ENCODE peak calls at places on chromosome 22, in eight cellular contexts. One of them, this sample, is unnamed.

GRCh38 chr22:22371031-22371541 is 126.5 kb downstream of the VPREB1 start:
- DNase-seq in ELR: peak
- DNase-seq in choroid plexus epithelial cell: no peak
- DNase-seq in HT-29: no peak
- DNase-seq in NCI-H2107: no peak
- DNase-seq in MCF 10A: no peak
- DNase-seq in breast epithelium: no peak
- DNase-seq in lower lobe of right lung: no peak
- DNase-seq in this sample: no peak

GRCh38 chr22:24051568-24051967 is 40.5 kb downstream of the CABIN1 start:
- DNase-seq in ELR: no peak
- DNase-seq in choroid plexus epithelial cell: no peak
- DNase-seq in HT-29: no peak
- DNase-seq in NCI-H2107: no peak
- DNase-seq in MCF 10A: no peak
- DNase-seq in breast epithelium: no peak
- DNase-seq in lower lobe of right lung: no peak
- DNase-seq in this sample: peak

GRCh38 chr22:36055376-36056310 is 27.0 kb upstream of the RBFOX2 start:
- DNase-seq in ELR: no peak
- DNase-seq in choroid plexus epithelial cell: peak
- DNase-seq in HT-29: no peak
- DNase-seq in NCI-H2107: no peak
- DNase-seq in MCF 10A: no peak
- DNase-seq in breast epithelium: no peak
- DNase-seq in lower lobe of right lung: no peak
- DNase-seq in this sample: no peak

GRCh38 chr22:35328472-35328885 is 28.8 kb downstream of the TOM1 start:
- DNase-seq in ELR: no peak
- DNase-seq in choroid plexus epithelial cell: no peak
- DNase-seq in HT-29: no peak
- DNase-seq in NCI-H2107: no peak
- DNase-seq in MCF 10A: peak
- DNase-seq in breast epithelium: no peak
- DNase-seq in lower lobe of right lung: peak
- DNase-seq in this sample: no peak

GRCh38 chr22:23481369-23481768 is 98.7 kb downstream of the IGLL1 start:
- DNase-seq in ELR: no peak
- DNase-seq in choroid plexus epithelial cell: no peak
- DNase-seq in HT-29: no peak
- DNase-seq in NCI-H2107: no peak
- DNase-seq in MCF 10A: no peak
- DNase-seq in breast epithelium: no peak
- DNase-seq in lower lobe of right lung: no peak
- DNase-seq in this sample: no peak

GRCh38 chr22:24060375-24060788 is 49.3 kb downstream of the CABIN1 start:
- DNase-seq in ELR: peak
- DNase-seq in choroid plexus epithelial cell: peak
- DNase-seq in HT-29: no peak
- DNase-seq in NCI-H2107: no peak
- DNase-seq in MCF 10A: peak
- DNase-seq in breast epithelium: peak
- DNase-seq in lower lobe of right lung: no peak
- DNase-seq in this sample: peak

GRCh38 chr22:41951898-41952474 is at the start of gene SMIM45:
- DNase-seq in ELR: no peak
- DNase-seq in choroid plexus epithelial cell: no peak
- DNase-seq in HT-29: no peak
- DNase-seq in NCI-H2107: no peak
- DNase-seq in MCF 10A: no peak
- DNase-seq in breast epithelium: no peak
- DNase-seq in lower lobe of right lung: no peak
- DNase-seq in this sample: no peak

GRCh38 chr22:42615092-42615859 is 593 bp upstream of the POLDIP3 start:
- DNase-seq in ELR: peak
- DNase-seq in choroid plexus epithelial cell: peak
- DNase-seq in HT-29: peak
- DNase-seq in NCI-H2107: peak
- DNase-seq in MCF 10A: peak
- DNase-seq in breast epithelium: peak
- DNase-seq in lower lobe of right lung: peak
- DNase-seq in this sample: peak

GRCh38 chr22:27937453-27937852 is 18.4 kb upstream of the PITPNB start:
- DNase-seq in ELR: peak
- DNase-seq in choroid plexus epithelial cell: peak
- DNase-seq in HT-29: no peak
- DNase-seq in NCI-H2107: no peak
- DNase-seq in MCF 10A: no peak
- DNase-seq in breast epithelium: no peak
- DNase-seq in lower lobe of right lung: no peak
- DNase-seq in this sample: no peak

GRCh38 chr22:49405590-49405989 is 422.1 kb downstream of the BRD1 start:
- DNase-seq in ELR: no peak
- DNase-seq in choroid plexus epithelial cell: no peak
- DNase-seq in HT-29: no peak
- DNase-seq in NCI-H2107: no peak
- DNase-seq in MCF 10A: no peak
- DNase-seq in breast epithelium: no peak
- DNase-seq in lower lobe of right lung: no peak
- DNase-seq in this sample: no peak

GRCh38 chr22:30667486-30668305 is at the start of gene DUSP18:
- DNase-seq in ELR: peak
- DNase-seq in choroid plexus epithelial cell: peak
- DNase-seq in HT-29: peak
- DNase-seq in NCI-H2107: peak
- DNase-seq in MCF 10A: peak
- DNase-seq in breast epithelium: peak
- DNase-seq in lower lobe of right lung: peak
- DNase-seq in this sample: peak

GRCh38 chr22:31253949-31254348 is 38.3 kb downstream of the PIK3IP1 start:
- DNase-seq in ELR: no peak
- DNase-seq in choroid plexus epithelial cell: no peak
- DNase-seq in HT-29: peak
- DNase-seq in NCI-H2107: no peak
- DNase-seq in MCF 10A: peak
- DNase-seq in breast epithelium: peak
- DNase-seq in lower lobe of right lung: peak
- DNase-seq in this sample: no peak

GRCh38 chr22:43734370-43735005 is 77.6 kb downstream of the EFCAB6 start:
- DNase-seq in ELR: no peak
- DNase-seq in choroid plexus epithelial cell: no peak
- DNase-seq in HT-29: no peak
- DNase-seq in NCI-H2107: no peak
- DNase-seq in MCF 10A: no peak
- DNase-seq in breast epithelium: no peak
- DNase-seq in lower lobe of right lung: no peak
- DNase-seq in this sample: no peak

GRCh38 chr22:30206964-30207363 is 39.6 kb downstream of the LIF start:
- DNase-seq in ELR: peak
- DNase-seq in choroid plexus epithelial cell: peak
- DNase-seq in HT-29: peak
- DNase-seq in NCI-H2107: no peak
- DNase-seq in MCF 10A: peak
- DNase-seq in breast epithelium: peak
- DNase-seq in lower lobe of right lung: no peak
- DNase-seq in this sample: peak

GRCh38 chr22:25144522-25144921 is 55.1 kb upstream of the CRYBB3 start:
- DNase-seq in ELR: no peak
- DNase-seq in choroid plexus epithelial cell: no peak
- DNase-seq in HT-29: no peak
- DNase-seq in NCI-H2107: no peak
- DNase-seq in MCF 10A: no peak
- DNase-seq in breast epithelium: no peak
- DNase-seq in lower lobe of right lung: no peak
- DNase-seq in this sample: no peak

GRCh38 chr22:37179126-37179470 is 8.9 kb downstream of the C1QTNF6 start:
- DNase-seq in ELR: no peak
- DNase-seq in choroid plexus epithelial cell: no peak
- DNase-seq in HT-29: no peak
- DNase-seq in NCI-H2107: no peak
- DNase-seq in MCF 10A: no peak
- DNase-seq in breast epithelium: no peak
- DNase-seq in lower lobe of right lung: no peak
- DNase-seq in this sample: no peak

GRCh38 chr22:40404251-40405177 is 34.1 kb downstream of the SGSM3 start:
- DNase-seq in ELR: no peak
- DNase-seq in choroid plexus epithelial cell: no peak
- DNase-seq in HT-29: no peak
- DNase-seq in NCI-H2107: no peak
- DNase-seq in MCF 10A: no peak
- DNase-seq in breast epithelium: no peak
- DNase-seq in lower lobe of right lung: peak
- DNase-seq in this sample: no peak

GRCh38 chr22:49328076-49328475 is 499.6 kb downstream of the BRD1 start:
- DNase-seq in ELR: no peak
- DNase-seq in choroid plexus epithelial cell: no peak
- DNase-seq in HT-29: no peak
- DNase-seq in NCI-H2107: no peak
- DNase-seq in MCF 10A: no peak
- DNase-seq in breast epithelium: no peak
- DNase-seq in lower lobe of right lung: peak
- DNase-seq in this sample: no peak

GRCh38 chr22:23431337-23432072 is 148.6 kb downstream of the IGLL1 start:
- DNase-seq in ELR: no peak
- DNase-seq in choroid plexus epithelial cell: peak
- DNase-seq in HT-29: peak
- DNase-seq in NCI-H2107: no peak
- DNase-seq in MCF 10A: no peak
- DNase-seq in breast epithelium: no peak
- DNase-seq in lower lobe of right lung: no peak
- DNase-seq in this sample: no peak

GRCh38 chr22:39348909-39349505 is 784 bp upstream of the SYNGR1 start:
- DNase-seq in ELR: no peak
- DNase-seq in choroid plexus epithelial cell: no peak
- DNase-seq in HT-29: no peak
- DNase-seq in NCI-H2107: no peak
- DNase-seq in MCF 10A: no peak
- DNase-seq in breast epithelium: no peak
- DNase-seq in lower lobe of right lung: peak
- DNase-seq in this sample: no peak

GRCh38 chr22:33853200-33854097 is 66.8 kb downstream of the LARGE1 start:
- DNase-seq in ELR: no peak
- DNase-seq in choroid plexus epithelial cell: peak
- DNase-seq in HT-29: peak
- DNase-seq in NCI-H2107: no peak
- DNase-seq in MCF 10A: peak
- DNase-seq in breast epithelium: peak
- DNase-seq in lower lobe of right lung: peak
- DNase-seq in this sample: peak

GRCh38 chr22:42769574-42770447 is 49.1 kb upstream of the A4GALT start:
- DNase-seq in ELR: peak
- DNase-seq in choroid plexus epithelial cell: peak
- DNase-seq in HT-29: peak
- DNase-seq in NCI-H2107: no peak
- DNase-seq in MCF 10A: no peak
- DNase-seq in breast epithelium: no peak
- DNase-seq in lower lobe of right lung: peak
- DNase-seq in this sample: peak

GRCh38 chr22:22103078-22103593 is 120.5 kb upstream of the TOP3B start:
- DNase-seq in ELR: peak
- DNase-seq in choroid plexus epithelial cell: peak
- DNase-seq in HT-29: peak
- DNase-seq in NCI-H2107: no peak
- DNase-seq in MCF 10A: peak
- DNase-seq in breast epithelium: no peak
- DNase-seq in lower lobe of right lung: no peak
- DNase-seq in this sample: no peak

GRCh38 chr22:46297151-46297819 is 615 bp downstream of the GTSE1 start:
- DNase-seq in ELR: peak
- DNase-seq in choroid plexus epithelial cell: peak
- DNase-seq in HT-29: peak
- DNase-seq in NCI-H2107: no peak
- DNase-seq in MCF 10A: peak
- DNase-seq in breast epithelium: no peak
- DNase-seq in lower lobe of right lung: peak
- DNase-seq in this sample: peak

This sample was measured in M059J.